ENCODE peak calls at places on chromosomes 2 and 18, in seven cellular contexts. One of them, this sample, is unnamed.

GRCh38 chr2:217797661-217798069 is 205.1 kb downstream of the TNS1 start:
- DNase-seq in keratinocyte: peak
- DNase-seq in colonic mucosa: peak
- DNase-seq in fibroblast of the aortic adventitia: no peak
- DNase-seq in HFF-Myc: no peak
- DNase-seq in PC-9: no peak
- DNase-seq in IMR-90: peak
- DNase-seq in this sample: no peak

GRCh38 chr2:208363485-208363884 is 43.1 kb upstream of the PTH2R start:
- DNase-seq in fibroblast of the aortic adventitia: peak
- DNase-seq in keratinocyte: no peak
- DNase-seq in IMR-90: peak
- DNase-seq in HFF-Myc: peak
- DNase-seq in PC-9: peak
- DNase-seq in colonic mucosa: no peak
- DNase-seq in this sample: no peak

GRCh38 chr2:153235516-153235915 is 243.0 kb downstream of the RPRM start:
- DNase-seq in IMR-90: no peak
- DNase-seq in keratinocyte: no peak
- DNase-seq in fibroblast of the aortic adventitia: no peak
- DNase-seq in colonic mucosa: no peak
- DNase-seq in PC-9: no peak
- DNase-seq in HFF-Myc: no peak
- DNase-seq in this sample: peak

GRCh38 chr2:127578411-127578810 is 42.9 kb downstream of the MYO7B start:
- DNase-seq in IMR-90: no peak
- DNase-seq in fibroblast of the aortic adventitia: no peak
- DNase-seq in colonic mucosa: peak
- DNase-seq in PC-9: peak
- DNase-seq in keratinocyte: no peak
- DNase-seq in HFF-Myc: no peak
- DNase-seq in this sample: no peak

GRCh38 chr2:236977999-236978398 is 107.7 kb upstream of the COPS8 start:
- DNase-seq in fibroblast of the aortic adventitia: no peak
- DNase-seq in HFF-Myc: no peak
- DNase-seq in PC-9: no peak
- DNase-seq in IMR-90: no peak
- DNase-seq in colonic mucosa: no peak
- DNase-seq in keratinocyte: no peak
- DNase-seq in this sample: no peak

GRCh38 chr2:6820236-6820635 is 45.5 kb downstream of the CMPK2 start:
- DNase-seq in fibroblast of the aortic adventitia: no peak
- DNase-seq in colonic mucosa: no peak
- DNase-seq in keratinocyte: no peak
- DNase-seq in IMR-90: no peak
- DNase-seq in HFF-Myc: no peak
- DNase-seq in PC-9: no peak
- DNase-seq in this sample: no peak

GRCh38 chr2:113098061-113098460 is 29.3 kb upstream of the IL1RN start:
- DNase-seq in PC-9: no peak
- DNase-seq in colonic mucosa: no peak
- DNase-seq in IMR-90: no peak
- DNase-seq in fibroblast of the aortic adventitia: no peak
- DNase-seq in keratinocyte: no peak
- DNase-seq in HFF-Myc: no peak
- DNase-seq in this sample: no peak

GRCh38 chr2:162317910-162318279 is 589 bp downstream of the IFIH1 start:
- DNase-seq in keratinocyte: no peak
- DNase-seq in colonic mucosa: peak
- DNase-seq in fibroblast of the aortic adventitia: no peak
- DNase-seq in IMR-90: no peak
- DNase-seq in HFF-Myc: no peak
- DNase-seq in PC-9: peak
- DNase-seq in this sample: no peak

GRCh38 chr2:55865095-55865835 is 58.3 kb downstream of the EFEMP1 start:
- DNase-seq in IMR-90: peak
- DNase-seq in keratinocyte: no peak
- DNase-seq in fibroblast of the aortic adventitia: peak
- DNase-seq in HFF-Myc: no peak
- DNase-seq in colonic mucosa: no peak
- DNase-seq in PC-9: no peak
- DNase-seq in this sample: no peak

GRCh38 chr18:54388203-54389142 is 30.8 kb downstream of the C18orf54 start:
- DNase-seq in IMR-90: peak
- DNase-seq in HFF-Myc: peak
- DNase-seq in fibroblast of the aortic adventitia: peak
- DNase-seq in keratinocyte: peak
- DNase-seq in colonic mucosa: peak
- DNase-seq in PC-9: peak
- DNase-seq in this sample: peak

GRCh38 chr2:151277011-151277410 is 12.5 kb downstream of the NMI start:
- DNase-seq in IMR-90: no peak
- DNase-seq in fibroblast of the aortic adventitia: no peak
- DNase-seq in HFF-Myc: no peak
- DNase-seq in colonic mucosa: no peak
- DNase-seq in keratinocyte: no peak
- DNase-seq in PC-9: no peak
- DNase-seq in this sample: no peak

GRCh38 chr2:27854224-27854623 is 36.0 kb downstream of the RBKS start:
- DNase-seq in keratinocyte: no peak
- DNase-seq in fibroblast of the aortic adventitia: no peak
- DNase-seq in PC-9: no peak
- DNase-seq in colonic mucosa: peak
- DNase-seq in HFF-Myc: no peak
- DNase-seq in IMR-90: no peak
- DNase-seq in this sample: no peak

GRCh38 chr2:68837861-68838341 is 33.3 kb downstream of the BMP10 start:
- DNase-seq in HFF-Myc: peak
- DNase-seq in PC-9: no peak
- DNase-seq in keratinocyte: no peak
- DNase-seq in colonic mucosa: no peak
- DNase-seq in fibroblast of the aortic adventitia: peak
- DNase-seq in IMR-90: peak
- DNase-seq in this sample: no peak

GRCh38 chr2:112727276-112728028 is 6.6 kb downstream of the NT5DC4 start:
- DNase-seq in colonic mucosa: no peak
- DNase-seq in IMR-90: no peak
- DNase-seq in fibroblast of the aortic adventitia: no peak
- DNase-seq in HFF-Myc: no peak
- DNase-seq in PC-9: no peak
- DNase-seq in keratinocyte: no peak
- DNase-seq in this sample: no peak

GRCh38 chr2:10499275-10499907 is 51.3 kb upstream of the ODC1 start:
- DNase-seq in fibroblast of the aortic adventitia: no peak
- DNase-seq in keratinocyte: no peak
- DNase-seq in PC-9: no peak
- DNase-seq in colonic mucosa: no peak
- DNase-seq in HFF-Myc: no peak
- DNase-seq in IMR-90: peak
- DNase-seq in this sample: no peak

GRCh38 chr2:63631501-63631900 is 42.7 kb downstream of the MDH1 start:
- DNase-seq in HFF-Myc: no peak
- DNase-seq in PC-9: no peak
- DNase-seq in colonic mucosa: no peak
- DNase-seq in IMR-90: no peak
- DNase-seq in keratinocyte: no peak
- DNase-seq in fibroblast of the aortic adventitia: no peak
- DNase-seq in this sample: no peak

GRCh38 chr2:149020432-149020851 is 18.1 kb upstream of the LYPD6B start:
- DNase-seq in HFF-Myc: no peak
- DNase-seq in colonic mucosa: peak
- DNase-seq in PC-9: no peak
- DNase-seq in fibroblast of the aortic adventitia: no peak
- DNase-seq in IMR-90: no peak
- DNase-seq in keratinocyte: no peak
- DNase-seq in this sample: peak

GRCh38 chr2:120669121-120669952 is 66.3 kb upstream of the GLI2 start:
- DNase-seq in HFF-Myc: peak
- DNase-seq in fibroblast of the aortic adventitia: peak
- DNase-seq in PC-9: peak
- DNase-seq in colonic mucosa: no peak
- DNase-seq in keratinocyte: no peak
- DNase-seq in IMR-90: peak
- DNase-seq in this sample: no peak

GRCh38 chr2:70888925-70889715 is 46.6 kb upstream of the ATP6V1B1 start:
- DNase-seq in colonic mucosa: no peak
- DNase-seq in keratinocyte: no peak
- DNase-seq in fibroblast of the aortic adventitia: no peak
- DNase-seq in HFF-Myc: no peak
- DNase-seq in IMR-90: no peak
- DNase-seq in PC-9: no peak
- DNase-seq in this sample: no peak

GRCh38 chr2:138752231-138752956 is 27.8 kb downstream of the NXPH2 start:
- DNase-seq in keratinocyte: peak
- DNase-seq in fibroblast of the aortic adventitia: peak
- DNase-seq in PC-9: no peak
- DNase-seq in IMR-90: peak
- DNase-seq in colonic mucosa: no peak
- DNase-seq in HFF-Myc: no peak
- DNase-seq in this sample: no peak

GRCh38 chr2:81078102-81078501 is 773.5 kb upstream of the LRRTM1 start:
- DNase-seq in fibroblast of the aortic adventitia: no peak
- DNase-seq in IMR-90: no peak
- DNase-seq in HFF-Myc: no peak
- DNase-seq in keratinocyte: no peak
- DNase-seq in PC-9: no peak
- DNase-seq in colonic mucosa: no peak
- DNase-seq in this sample: no peak

GRCh38 chr18:57728941-57729511 is 74.1 kb downstream of the ATP8B1 start:
- DNase-seq in keratinocyte: no peak
- DNase-seq in fibroblast of the aortic adventitia: peak
- DNase-seq in IMR-90: peak
- DNase-seq in PC-9: peak
- DNase-seq in HFF-Myc: no peak
- DNase-seq in colonic mucosa: peak
- DNase-seq in this sample: no peak

GRCh38 chr2:231541605-231542509 is 11.6 kb upstream of the NMUR1 start:
- DNase-seq in IMR-90: no peak
- DNase-seq in HFF-Myc: no peak
- DNase-seq in colonic mucosa: no peak
- DNase-seq in keratinocyte: no peak
- DNase-seq in fibroblast of the aortic adventitia: peak
- DNase-seq in PC-9: no peak
- DNase-seq in this sample: no peak

GRCh38 chr18:63905361-63905760 is 2.4 kb upstream of the SERPINB10 start:
- DNase-seq in keratinocyte: no peak
- DNase-seq in IMR-90: no peak
- DNase-seq in fibroblast of the aortic adventitia: no peak
- DNase-seq in PC-9: no peak
- DNase-seq in HFF-Myc: no peak
- DNase-seq in colonic mucosa: no peak
- DNase-seq in this sample: no peak

GRCh38 chr2:163612332-163612731 is 123.5 kb downstream of the FIGN start:
- DNase-seq in keratinocyte: no peak
- DNase-seq in PC-9: no peak
- DNase-seq in colonic mucosa: no peak
- DNase-seq in IMR-90: no peak
- DNase-seq in HFF-Myc: no peak
- DNase-seq in fibroblast of the aortic adventitia: no peak
- DNase-seq in this sample: no peak

GRCh38 chr2:2530334-2530733 is 199.3 kb upstream of the MYT1L start:
- DNase-seq in PC-9: no peak
- DNase-seq in IMR-90: no peak
- DNase-seq in keratinocyte: no peak
- DNase-seq in fibroblast of the aortic adventitia: no peak
- DNase-seq in colonic mucosa: no peak
- DNase-seq in HFF-Myc: no peak
- DNase-seq in this sample: no peak
- TF ChIP-seq CTCF in PC-9: no peak
- TF ChIP-seq CTCF in IMR-90: no peak
- TF ChIP-seq CTCF in keratinocyte: no peak
- TF ChIP-seq CTCF in fibroblast of the aortic adventitia: no peak
- TF ChIP-seq CTCF in colonic mucosa: no peak
- TF ChIP-seq CTCF in HFF-Myc: no peak
- TF ChIP-seq CTCF in this sample: no peak

GRCh38 chr18:11784905-11785304 is 66.3 kb upstream of the CHMP1B start:
- DNase-seq in PC-9: no peak
- DNase-seq in HFF-Myc: no peak
- DNase-seq in colonic mucosa: no peak
- DNase-seq in fibroblast of the aortic adventitia: no peak
- DNase-seq in keratinocyte: no peak
- DNase-seq in IMR-90: no peak
- DNase-seq in this sample: no peak
- H3K4me3 ChIP-seq in PC-9: no peak
- H3K4me3 ChIP-seq in HFF-Myc: no peak
- H3K4me3 ChIP-seq in colonic mucosa: no peak
- H3K4me3 ChIP-seq in fibroblast of the aortic adventitia: no peak
- H3K4me3 ChIP-seq in keratinocyte: no peak
- H3K4me3 ChIP-seq in IMR-90: no peak
- H3K4me3 ChIP-seq in this sample: no peak

GRCh38 chr2:37585982-37586621 is 85.3 kb downstream of the CDC42EP3 start:
- DNase-seq in colonic mucosa: peak
- DNase-seq in IMR-90: peak
- DNase-seq in HFF-Myc: no peak
- DNase-seq in keratinocyte: peak
- DNase-seq in fibroblast of the aortic adventitia: peak
- DNase-seq in PC-9: peak
- DNase-seq in this sample: peak
- TF ChIP-seq CTCF in colonic mucosa: no peak
- TF ChIP-seq CTCF in IMR-90: no peak
- TF ChIP-seq CTCF in HFF-Myc: no peak
- TF ChIP-seq CTCF in keratinocyte: no peak
- TF ChIP-seq CTCF in fibroblast of the aortic adventitia: no peak
- TF ChIP-seq CTCF in PC-9: no peak
- TF ChIP-seq CTCF in this sample: no peak

GRCh38 chr2:238857929-238858328 is 10.0 kb downstream of the TWIST2 start:
- DNase-seq in keratinocyte: no peak
- DNase-seq in fibroblast of the aortic adventitia: no peak
- DNase-seq in IMR-90: no peak
- DNase-seq in HFF-Myc: no peak
- DNase-seq in PC-9: no peak
- DNase-seq in colonic mucosa: no peak
- DNase-seq in this sample: no peak

GRCh38 chr2:238855891-238856580 is 8.2 kb downstream of the TWIST2 start:
- DNase-seq in IMR-90: no peak
- DNase-seq in PC-9: no peak
- DNase-seq in HFF-Myc: no peak
- DNase-seq in fibroblast of the aortic adventitia: no peak
- DNase-seq in colonic mucosa: no peak
- DNase-seq in keratinocyte: no peak
- DNase-seq in this sample: no peak

GRCh38 chr2:238854699-238855111 is 6.8 kb downstream of the TWIST2 start:
- DNase-seq in PC-9: no peak
- DNase-seq in colonic mucosa: no peak
- DNase-seq in keratinocyte: no peak
- DNase-seq in HFF-Myc: no peak
- DNase-seq in IMR-90: no peak
- DNase-seq in fibroblast of the aortic adventitia: peak
- DNase-seq in this sample: no peak

GRCh38 chr2:238855299-238855698 is 7.4 kb downstream of the TWIST2 start:
- DNase-seq in fibroblast of the aortic adventitia: peak
- DNase-seq in PC-9: no peak
- DNase-seq in keratinocyte: no peak
- DNase-seq in HFF-Myc: no peak
- DNase-seq in colonic mucosa: no peak
- DNase-seq in IMR-90: no peak
- DNase-seq in this sample: no peak

GRCh38 chr2:238856713-238857567 is 9.1 kb downstream of the TWIST2 start:
- DNase-seq in fibroblast of the aortic adventitia: no peak
- DNase-seq in colonic mucosa: no peak
- DNase-seq in IMR-90: no peak
- DNase-seq in PC-9: no peak
- DNase-seq in HFF-Myc: no peak
- DNase-seq in keratinocyte: no peak
- DNase-seq in this sample: no peak
- H3K4me3 ChIP-seq in fibroblast of the aortic adventitia: no peak
- H3K4me3 ChIP-seq in colonic mucosa: no peak
- H3K4me3 ChIP-seq in IMR-90: no peak
- H3K4me3 ChIP-seq in PC-9: no peak
- H3K4me3 ChIP-seq in HFF-Myc: peak
- H3K4me3 ChIP-seq in keratinocyte: no peak
- H3K4me3 ChIP-seq in this sample: no peak

This sample was measured in GM12864.